ENCODE peak calls at places on chromosomes 7 and 10, in eight cellular contexts. F is lung, A is A549, G is spleen, I is colonic mucosa, J is OCI-LY7, V is gastrocnemius medialis, L is tibial nerve. Y is an unnamed sample.

GRCh38 chr10:67239864-67240497 is 314.1 kb downstream of the LRRTM3 start:
- DNase-seq in F (no peak), A (no peak), G (no peak), I (no peak), J (no peak), V (peak; percentile 24), L (no peak), Y (no peak)

GRCh38 chr7:152341039-152341913 is 94.5 kb downstream of the KMT2C start:
- DNase-seq in F (no peak), A (peak; percentile 71), G (no peak), I (peak; percentile 22), J (peak; percentile 86), V (peak; percentile 15), L (peak; percentile 22), Y (no peak)

GRCh38 chr7:40197527-40197926 is 62.7 kb downstream of the SUGCT start:
- DNase-seq in F (no peak), A (no peak), G (no peak), I (no peak), J (no peak), V (no peak), L (no peak), Y (no peak)

GRCh38 chr7:92595281-92595680 is 5.1 kb upstream of the FAM133B start:
- DNase-seq in F (no peak), A (no peak), G (no peak), I (no peak), J (no peak), V (no peak), L (no peak), Y (no peak)

GRCh38 chr7:142413280-142414000 is 155.6 kb upstream of the PRSS58 start:
- DNase-seq in F (no peak), A (no peak), G (no peak), I (no peak), J (no peak), V (no peak), L (no peak), Y (no peak)

GRCh38 chr10:94129393-94130130 is 135.8 kb downstream of the PLCE1 start:
- DNase-seq in F (no peak), A (peak; percentile 33), G (no peak), I (no peak), J (no peak), V (no peak), L (no peak), Y (peak; percentile 2)

GRCh38 chr10:18879284-18879683 is 169.3 kb upstream of the MALRD1 start:
- DNase-seq in F (no peak), A (no peak), G (no peak), I (peak; percentile 21), J (no peak), V (no peak), L (no peak), Y (no peak)

GRCh38 chr7:94348142-94348541 is 46.6 kb upstream of the COL1A2 start:
- DNase-seq in F (peak; percentile 28), A (no peak), G (no peak), I (peak; percentile 20), J (no peak), V (no peak), L (peak; percentile 66), Y (no peak)

GRCh38 chr10:103967433-103968142 is 648 bp downstream of the SLK start:
- DNase-seq in F (no peak), A (peak; percentile 36), G (no peak), I (peak; percentile 50), J (peak; percentile 36), V (no peak), L (peak; percentile 20), Y (peak; percentile 38)

GRCh38 chr10:88473989-88474883 is 108.9 kb downstream of the RNLS start:
- DNase-seq in F (peak; percentile 73), A (no peak), G (no peak), I (peak; percentile 63), J (no peak), V (peak; percentile 71), L (no peak), Y (no peak)

GRCh38 chr10:15176269-15176668 is 7.8 kb upstream of the NMT2 start:
- DNase-seq in F (no peak), A (no peak), G (no peak), I (no peak), J (no peak), V (no peak), L (no peak), Y (no peak)
- H3K27ac ChIP-seq in F (no peak overlapping the region), A (no peak overlapping the region), G (no peak overlapping the region), I (no peak overlapping the region), J (no peak overlapping the region), V (no peak overlapping the region), L (no peak overlapping the region), Y (no peak overlapping the region)

DNA sequence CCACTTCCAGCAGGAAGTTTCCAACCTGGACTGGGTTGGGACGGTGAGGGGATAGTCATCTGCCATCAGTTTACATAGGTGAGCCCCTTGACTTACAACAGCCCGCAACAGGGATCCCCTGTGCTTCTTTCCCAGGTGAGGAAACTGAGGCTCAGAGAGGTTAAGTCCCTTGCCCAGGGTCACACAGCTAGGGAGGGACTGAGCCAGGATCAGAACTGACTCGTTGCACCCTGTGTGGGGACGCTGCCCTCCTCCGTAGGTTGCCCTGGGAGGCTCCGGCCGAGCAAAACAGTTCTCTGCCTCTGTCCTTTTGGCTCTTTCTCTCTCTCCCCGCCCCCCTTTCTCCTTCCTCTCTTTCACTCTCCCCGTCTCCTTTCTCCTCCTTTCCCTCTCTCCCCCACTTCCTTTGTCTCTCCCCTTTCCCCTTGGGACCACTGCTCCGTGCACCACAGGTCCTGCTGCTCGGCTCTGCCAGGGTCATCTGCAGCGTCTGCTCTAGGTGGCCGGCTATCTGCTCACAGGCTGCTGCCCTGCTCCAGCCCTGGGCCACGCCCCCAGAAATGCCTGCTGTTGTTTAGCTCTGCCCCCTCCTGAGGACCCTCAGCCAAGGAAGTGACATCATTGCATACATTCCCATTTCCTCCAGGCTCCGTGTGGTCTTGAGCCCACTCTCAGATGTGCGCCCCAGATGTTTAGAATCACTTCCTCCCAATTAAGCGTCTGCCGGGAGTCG is 117.3 kb upstream of the PPIF start:
- DNase-seq in F (no peak), A (no peak), G (no peak), I (no peak), J (peak; percentile 38), V (no peak), L (no peak), Y (no peak)
- H3K27ac ChIP-seq in F (peak overlapping the region; percentile 44), A (no peak overlapping the region), G (peak overlapping the region; percentile 27), I (no peak overlapping the region), J (no peak overlapping the region), V (no peak overlapping the region), L (no peak overlapping the region), Y (peak overlapping the region; percentile 13)

GRCh38 chr10:124288928-124289921 is 129.5 kb downstream of the OAT start:
- DNase-seq in F (no peak), A (no peak), G (peak; percentile 22), I (no peak), J (no peak), V (no peak), L (no peak), Y (no peak)

GRCh38 chr10:124292911-124293640 is 125.6 kb downstream of the OAT start:
- DNase-seq in F (no peak), A (no peak), G (no peak), I (no peak), J (no peak), V (no peak), L (no peak), Y (no peak)

GRCh38 chr10:124287791-124288190 is 130.9 kb downstream of the OAT start:
- DNase-seq in F (no peak), A (no peak), G (peak; percentile 55), I (no peak), J (no peak), V (no peak), L (no peak), Y (no peak)

GRCh38 chr10:124291009-124291671 is 127.6 kb downstream of the OAT start:
- DNase-seq in F (peak; percentile 38), A (no peak), G (peak; percentile 86), I (peak; percentile 29), J (no peak), V (no peak), L (peak; percentile 56), Y (no peak)

DNA sequence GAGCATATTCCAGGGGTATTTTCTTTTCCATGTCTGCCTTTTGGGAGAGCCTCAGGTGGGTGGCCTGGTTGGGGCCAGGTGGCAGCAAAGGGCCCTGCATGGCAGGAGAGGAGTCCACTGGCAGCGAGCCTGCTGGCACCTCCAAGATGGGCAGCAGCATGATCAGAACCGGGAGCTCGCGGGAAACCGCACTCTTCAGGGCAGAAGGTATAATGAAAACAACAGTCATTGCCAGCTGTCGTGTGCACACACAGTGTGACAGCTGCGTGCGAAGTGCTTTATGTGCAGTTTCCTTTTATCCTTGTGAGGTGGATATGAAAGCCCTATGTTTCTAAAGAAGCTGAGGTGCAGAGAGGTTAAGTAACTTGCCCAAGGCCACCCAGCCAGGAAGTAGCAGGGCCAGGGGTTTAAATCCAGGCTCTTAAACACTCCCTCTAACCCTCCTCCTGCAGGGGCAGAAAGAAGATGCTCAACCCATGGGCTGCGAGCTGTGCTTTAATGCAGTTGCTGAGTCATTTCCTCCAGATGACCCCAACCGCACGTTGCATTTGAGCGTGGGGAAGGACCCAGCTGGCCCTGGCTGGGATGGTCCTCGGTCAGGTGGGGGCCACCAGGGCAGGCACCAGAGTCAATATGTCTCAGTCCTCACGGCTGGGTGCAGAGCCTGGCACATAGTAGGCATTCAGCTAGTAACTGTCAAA is 128.5 kb downstream of the OAT start:
- DNase-seq in F (no peak), A (no peak), G (peak; percentile 83), I (peak; percentile 27), J (no peak), V (no peak), L (peak; percentile 7), Y (no peak)
- H3K27ac ChIP-seq in F (peak overlapping the region; percentile 24), A (no peak overlapping the region), G (no peak overlapping the region), I (peak overlapping the region; percentile 50), J (no peak overlapping the region), V (no peak overlapping the region), L (no peak overlapping the region), Y (no peak overlapping the region)

GRCh38 chr10:84908491-84908890 is 580.1 kb downstream of the CCSER2 start:
- DNase-seq in F (no peak), A (no peak), G (no peak), I (no peak), J (no peak), V (no peak), L (no peak), Y (no peak)
- H3K27ac ChIP-seq in F (no peak overlapping the region), A (no peak overlapping the region), G (no peak overlapping the region), I (no peak overlapping the region), J (no peak overlapping the region), V (no peak overlapping the region), L (no peak overlapping the region), Y (no peak overlapping the region)